ENCODE peak calls at places on chromosomes 7 and 10, in nine cellular contexts. P, C, B, Z, A, R, N, I and T are unnamed samples.

GRCh38 chr7:5666361-5666760 is 115.1 kb downstream of the RNF216 start:
- DNase-seq in P (no peak), C (no peak), B (no peak), Z (peak), A (no peak), R (no peak), N (no peak), I (no peak), T (no peak)

GRCh38 chr7:129778770-129779601 is 167.5 kb downstream of the NRF1 start:
- DNase-seq in P (peak), C (no peak), B (no peak), Z (no peak), A (no peak), R (no peak), N (no peak), I (no peak), T (no peak)

GRCh38 chr7:75642810-75643486 is 95.8 kb downstream of the HIP1 start:
- DNase-seq in P (peak), C (no peak), B (peak), Z (peak), A (peak), R (peak), N (peak), I (peak), T (peak)

GRCh38 chr7:3092468-3092867 is 48.8 kb upstream of the CARD11 start:
- DNase-seq in P (no peak), C (peak), B (no peak), Z (no peak), A (no peak), R (no peak), N (peak), I (no peak), T (peak)

GRCh38 chr7:148925836-148926235 is 41.7 kb upstream of the EZH2 start:
- DNase-seq in P (no peak), C (no peak), B (no peak), Z (no peak), A (no peak), R (no peak), N (no peak), I (no peak), T (no peak)

GRCh38 chr7:131302876-131303707 is 24.6 kb upstream of the MKLN1 start:
- DNase-seq in P (peak), C (no peak), B (peak), Z (peak), A (no peak), R (peak), N (no peak), I (peak), T (no peak)

GRCh38 chr7:79157281-79157680 is 296.2 kb downstream of the MAGI2 start:
- DNase-seq in P (no peak), C (no peak), B (no peak), Z (no peak), A (no peak), R (no peak), N (no peak), I (no peak), T (no peak)

GRCh38 chr7:104241581-104241980 is 33.8 kb upstream of the ORC5 start:
- DNase-seq in P (peak), C (no peak), B (no peak), Z (no peak), A (no peak), R (no peak), N (no peak), I (no peak), T (no peak)

GRCh38 chr7:142626420-142627035 is 122.7 kb upstream of the PRSS1 start:
- DNase-seq in P (peak), C (no peak), B (no peak), Z (peak), A (no peak), R (peak), N (peak), I (peak), T (peak)

GRCh38 chr10:79266543-79267312 is 80.5 kb upstream of the PPIF start:
- DNase-seq in P (peak), C (peak), B (no peak), Z (no peak), A (peak), R (peak), N (peak), I (peak), T (no peak)

GRCh38 chr10:110007171-110007700 is 548 bp upstream of the ADD3 start:
- DNase-seq in P (peak), C (no peak), B (no peak), Z (peak), A (no peak), R (no peak), N (no peak), I (no peak), T (no peak)

GRCh38 chr10:7622969-7623368 is 43.8 kb downstream of the ITIH5 start:
- DNase-seq in P (no peak), C (peak), B (no peak), Z (peak), A (no peak), R (no peak), N (no peak), I (peak), T (no peak)

GRCh38 chr10:61819208-61819607 is 82.3 kb upstream of the ARID5B start:
- DNase-seq in P (no peak), C (no peak), B (no peak), Z (no peak), A (no peak), R (no peak), N (no peak), I (no peak), T (no peak)

GRCh38 chr7:131197920-131198610 is 129.6 kb upstream of the MKLN1 start:
- DNase-seq in P (peak), C (no peak), B (no peak), Z (no peak), A (no peak), R (no peak), N (no peak), I (no peak), T (no peak)

GRCh38 chr7:45129181-45129800 is 17.8 kb upstream of the TBRG4 start:
- DNase-seq in P (no peak), C (no peak), B (no peak), Z (no peak), A (no peak), R (no peak), N (no peak), I (no peak), T (no peak)

GRCh38 chr10:45373003-45373782 is 823 bp upstream of the ALOX5 start:
- DNase-seq in P (no peak), C (no peak), B (no peak), Z (peak), A (no peak), R (no peak), N (no peak), I (no peak), T (no peak)

GRCh38 chr7:122802211-122802833 is 83.9 kb downstream of the CADPS2 start:
- DNase-seq in P (no peak), C (peak), B (peak), Z (peak), A (no peak), R (peak), N (peak), I (peak), T (no peak)

GRCh38 chr7:127948936-127949335 is 82.3 kb downstream of the LRRC4 start:
- DNase-seq in P (no peak), C (no peak), B (no peak), Z (no peak), A (no peak), R (no peak), N (no peak), I (no peak), T (no peak)

GRCh38 chr7:155570991-155571390 is 24.6 kb upstream of the CNPY1 start:
- DNase-seq in P (no peak), C (no peak), B (no peak), Z (no peak), A (no peak), R (no peak), N (no peak), I (no peak), T (no peak)

GRCh38 chr7:155660758-155661093 is 16.3 kb downstream of the RBM33 start:
- DNase-seq in P (no peak), C (no peak), B (no peak), Z (no peak), A (no peak), R (no peak), N (no peak), I (no peak), T (no peak)

GRCh38 chr7:131011976-131012375 is 278.0 kb upstream of the KLF14 start:
- DNase-seq in P (peak), C (no peak), B (no peak), Z (no peak), A (peak), R (peak), N (no peak), I (peak), T (no peak)

GRCh38 chr10:14186245-14186644 is 144.5 kb downstream of the FRMD4A start:
- DNase-seq in P (peak), C (no peak), B (no peak), Z (peak), A (no peak), R (no peak), N (no peak), I (peak), T (no peak)

GRCh38 chr10:33211123-33211878 is 123.2 kb downstream of the NRP1 start:
- DNase-seq in P (peak), C (peak), B (no peak), Z (peak), A (peak), R (no peak), N (no peak), I (peak), T (peak)

GRCh38 chr7:44466300-44467216 is 23.9 kb downstream of the NUDCD3 start:
- DNase-seq in P (peak), C (no peak), B (no peak), Z (no peak), A (no peak), R (peak), N (no peak), I (peak), T (no peak)

GRCh38 chr10:114048472-114048871 is 4.8 kb downstream of the ADRB1 start:
- DNase-seq in P (no peak), C (no peak), B (no peak), Z (no peak), A (no peak), R (no peak), N (no peak), I (no peak), T (no peak)

GRCh38 chr7:139297795-139298194 is 43.3 kb upstream of the FMC1 start:
- DNase-seq in P (no peak), C (no peak), B (no peak), Z (no peak), A (no peak), R (peak), N (no peak), I (no peak), T (no peak)

GRCh38 chr10:9635691-9636090 is 1382.0 kb upstream of the CELF2 start:
- DNase-seq in P (peak), C (no peak), B (no peak), Z (no peak), A (peak), R (no peak), N (no peak), I (peak), T (no peak)

DNA sequence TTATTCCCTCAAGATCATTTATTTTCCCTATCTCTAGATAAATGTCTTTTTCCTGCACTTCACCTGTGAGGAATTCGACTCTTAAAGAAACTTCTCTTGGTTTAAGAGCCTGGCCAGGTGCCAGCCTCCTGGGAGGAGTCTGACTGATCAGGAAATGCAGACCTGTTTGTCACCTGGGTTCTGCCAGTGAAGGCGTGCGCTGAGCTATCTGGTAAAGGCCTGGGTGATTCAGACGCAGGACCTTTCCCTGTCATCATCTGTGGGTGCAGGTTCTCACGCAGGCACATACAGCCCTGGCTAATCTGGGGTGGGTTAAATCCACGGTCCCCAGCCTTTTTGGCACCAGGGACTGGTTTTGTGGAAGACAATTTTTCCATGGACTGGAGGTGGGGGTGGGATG is 65.3 kb upstream of the AQP1 start:
- DNase-seq in P (no peak), C (no peak), B (peak), Z (no peak), A (no peak), R (no peak), N (no peak), I (no peak), T (no peak)
- H3K27ac ChIP-seq in P (no peak), C (peak), B (peak), Z (no peak), A (no peak), R (no peak), N (peak), I (no peak), T (no peak)

DNA sequence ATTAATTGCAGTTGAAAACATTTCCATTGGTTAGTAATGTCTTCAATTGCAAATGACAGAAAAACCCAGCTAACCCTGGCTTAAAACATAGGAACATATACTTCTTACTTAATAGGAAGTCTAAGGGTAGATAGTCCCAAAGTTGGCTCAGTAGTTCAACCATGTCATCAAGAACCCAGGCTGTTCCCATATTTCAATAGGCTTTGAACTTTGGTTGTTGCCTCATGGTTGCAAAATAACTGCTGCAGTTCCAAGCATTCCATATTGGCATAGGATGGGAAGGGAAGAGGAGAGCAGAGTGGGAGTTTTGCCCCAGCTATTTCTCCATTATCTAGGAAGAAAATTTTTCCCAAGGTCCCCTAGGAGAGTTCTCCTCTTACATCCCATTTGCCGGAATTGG is 81.4 kb upstream of the EEPD1 start:
- DNase-seq in P (no peak), C (no peak), B (no peak), Z (no peak), A (no peak), R (no peak), N (no peak), I (peak), T (no peak)
- H3K4me3 ChIP-seq in P (no peak), C (no peak), B (no peak), Z (no peak), A (no peak), R (no peak), N (no peak), I (no peak), T (no peak)

GRCh38 chr10:22633106-22633505 is 81.3 kb downstream of the PIP4K2A start:
- DNase-seq in P (no peak), C (no peak), B (no peak), Z (no peak), A (no peak), R (no peak), N (no peak), I (no peak), T (no peak)
- H3K27ac ChIP-seq in P (no peak), C (no peak), B (peak), Z (no peak), A (no peak), R (peak), N (no peak), I (no peak), T (peak)

GRCh38 chr7:33965116-33965827 is 59.9 kb downstream of the BMPER start:
- DNase-seq in P (peak), C (no peak), B (no peak), Z (no peak), A (no peak), R (no peak), N (no peak), I (peak), T (no peak)

GRCh38 chr7:33961948-33962347 is 56.6 kb downstream of the BMPER start:
- DNase-seq in P (peak), C (no peak), B (no peak), Z (no peak), A (no peak), R (no peak), N (no peak), I (peak), T (no peak)

GRCh38 chr7:33959676-33960075 is 54.3 kb downstream of the BMPER start:
- DNase-seq in P (peak), C (no peak), B (no peak), Z (no peak), A (no peak), R (no peak), N (no peak), I (no peak), T (no peak)

GRCh38 chr7:33968591-33968990 is 63.3 kb downstream of the BMPER start:
- DNase-seq in P (no peak), C (no peak), B (no peak), Z (no peak), A (no peak), R (no peak), N (no peak), I (no peak), T (no peak)

GRCh38 chr7:33964417-33965115 is 59.2 kb downstream of the BMPER start:
- DNase-seq in P (no peak), C (no peak), B (no peak), Z (no peak), A (no peak), R (no peak), N (no peak), I (peak), T (no peak)
- H3K4me3 ChIP-seq in P (peak), C (no peak), B (no peak), Z (no peak), A (no peak), R (no peak), N (no peak), I (no peak), T (no peak)

DNA sequence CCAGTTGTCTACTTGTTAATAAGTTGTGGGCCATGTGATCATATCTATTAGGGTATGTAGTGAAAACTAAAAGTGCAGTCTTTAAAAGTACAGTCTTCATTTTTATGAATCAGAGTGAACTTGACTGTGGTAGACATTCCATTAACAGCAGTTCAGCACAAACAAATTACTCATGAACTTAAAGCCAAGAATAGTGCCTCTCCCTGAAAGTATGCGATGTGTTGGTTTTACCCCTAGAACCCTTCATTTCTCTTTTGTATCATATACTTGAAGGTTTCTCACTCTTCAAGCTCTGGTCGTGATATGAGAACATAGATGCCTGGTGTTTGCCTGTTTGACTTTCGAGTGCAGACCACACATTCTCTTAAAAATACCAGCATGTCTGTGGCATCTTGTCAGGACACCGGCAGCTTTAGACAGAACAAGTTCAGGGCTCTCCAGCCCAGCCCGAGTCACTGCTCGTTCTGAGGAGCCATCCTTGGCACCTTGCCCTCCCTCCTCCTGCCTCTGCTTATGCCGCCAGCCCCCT is 159.3 kb downstream of the LCOR start:
- DNase-seq in P (peak), C (no peak), B (no peak), Z (no peak), A (peak), R (no peak), N (no peak), I (peak), T (no peak)
- H3K27ac ChIP-seq in P (peak), C (no peak), B (no peak), Z (no peak), A (peak), R (no peak), N (no peak), I (peak), T (no peak)